ENCODE peak calls at places on chromosomes 5 and 9, in nine cellular contexts. One of them, this sample, is unnamed.

GRCh38 chr5:161975350-161975749 is 92.2 kb upstream of the GABRG2 start:
- DNase-seq in naive thymus-derived CD4-positive, alpha-beta T cell: no peak
- DNase-seq in A673: no peak
- DNase-seq in CD8-positive, alpha-beta memory T cell: no peak
- DNase-seq in effector memory CD4-positive, alpha-beta T cell: no peak
- DNase-seq in IMR-90: no peak
- DNase-seq in sigmoid colon: no peak
- DNase-seq in transverse colon: no peak
- DNase-seq in vagina: no peak
- DNase-seq in this sample: no peak

GRCh38 chr9:98701576-98701975 is 7.2 kb downstream of the GABBR2 start:
- DNase-seq in naive thymus-derived CD4-positive, alpha-beta T cell: no peak
- DNase-seq in A673: no peak
- DNase-seq in CD8-positive, alpha-beta memory T cell: no peak
- DNase-seq in effector memory CD4-positive, alpha-beta T cell: no peak
- DNase-seq in IMR-90: no peak
- DNase-seq in sigmoid colon: no peak
- DNase-seq in transverse colon: no peak
- DNase-seq in vagina: no peak
- DNase-seq in this sample: no peak

GRCh38 chr5:169770109-169770508 is 133.0 kb downstream of the DOCK2 start:
- DNase-seq in naive thymus-derived CD4-positive, alpha-beta T cell: no peak
- DNase-seq in A673: no peak
- DNase-seq in CD8-positive, alpha-beta memory T cell: no peak
- DNase-seq in effector memory CD4-positive, alpha-beta T cell: no peak
- DNase-seq in IMR-90: no peak
- DNase-seq in sigmoid colon: no peak
- DNase-seq in transverse colon: no peak
- DNase-seq in vagina: no peak
- DNase-seq in this sample: no peak

GRCh38 chr9:32434892-32435291 is 50.4 kb downstream of the ACO1 start:
- DNase-seq in naive thymus-derived CD4-positive, alpha-beta T cell: no peak
- DNase-seq in A673: no peak
- DNase-seq in CD8-positive, alpha-beta memory T cell: no peak
- DNase-seq in effector memory CD4-positive, alpha-beta T cell: no peak
- DNase-seq in IMR-90: peak; percentile 59
- DNase-seq in sigmoid colon: no peak
- DNase-seq in transverse colon: no peak
- DNase-seq in vagina: no peak
- DNase-seq in this sample: no peak

GRCh38 chr5:178113141-178113787 is at the start of gene N4BP3:
- DNase-seq in naive thymus-derived CD4-positive, alpha-beta T cell: peak; percentile 56
- DNase-seq in A673: peak; percentile 72
- DNase-seq in CD8-positive, alpha-beta memory T cell: peak; percentile 74
- DNase-seq in effector memory CD4-positive, alpha-beta T cell: peak; percentile 81
- DNase-seq in IMR-90: peak; percentile 44
- DNase-seq in sigmoid colon: no peak
- DNase-seq in transverse colon: peak; percentile 79
- DNase-seq in vagina: no peak
- DNase-seq in this sample: no peak

GRCh38 chr9:5551771-5552170 is 41.4 kb downstream of the PDCD1LG2 start:
- DNase-seq in naive thymus-derived CD4-positive, alpha-beta T cell: no peak
- DNase-seq in A673: no peak
- DNase-seq in CD8-positive, alpha-beta memory T cell: no peak
- DNase-seq in effector memory CD4-positive, alpha-beta T cell: no peak
- DNase-seq in IMR-90: peak; percentile 11
- DNase-seq in sigmoid colon: no peak
- DNase-seq in transverse colon: no peak
- DNase-seq in vagina: no peak
- DNase-seq in this sample: no peak

GRCh38 chr5:175464414-175465233 is 13.7 kb upstream of the SFXN1 start:
- DNase-seq in naive thymus-derived CD4-positive, alpha-beta T cell: peak; percentile 45
- DNase-seq in A673: peak; percentile 52
- DNase-seq in CD8-positive, alpha-beta memory T cell: peak; percentile 16
- DNase-seq in effector memory CD4-positive, alpha-beta T cell: no peak
- DNase-seq in IMR-90: peak; percentile 36
- DNase-seq in sigmoid colon: no peak
- DNase-seq in transverse colon: peak; percentile 59
- DNase-seq in vagina: no peak
- DNase-seq in this sample: no peak

GRCh38 chr9:91549177-91549576 is 125.5 kb upstream of the NFIL3 start:
- DNase-seq in naive thymus-derived CD4-positive, alpha-beta T cell: no peak
- DNase-seq in A673: no peak
- DNase-seq in CD8-positive, alpha-beta memory T cell: no peak
- DNase-seq in effector memory CD4-positive, alpha-beta T cell: no peak
- DNase-seq in IMR-90: no peak
- DNase-seq in sigmoid colon: no peak
- DNase-seq in transverse colon: no peak
- DNase-seq in vagina: no peak
- DNase-seq in this sample: no peak

GRCh38 chr9:33852216-33852826 is 35.4 kb downstream of the UBE2R2 start:
- DNase-seq in naive thymus-derived CD4-positive, alpha-beta T cell: peak; percentile 48
- DNase-seq in A673: peak; percentile 38
- DNase-seq in CD8-positive, alpha-beta memory T cell: peak; percentile 43
- DNase-seq in effector memory CD4-positive, alpha-beta T cell: peak; percentile 25
- DNase-seq in IMR-90: peak; percentile 27
- DNase-seq in sigmoid colon: peak; percentile 73
- DNase-seq in transverse colon: peak; percentile 81
- DNase-seq in vagina: no peak
- DNase-seq in this sample: peak; percentile 76

GRCh38 chr9:20591223-20591622 is 31.1 kb downstream of the MLLT3 start:
- DNase-seq in naive thymus-derived CD4-positive, alpha-beta T cell: no peak
- DNase-seq in A673: no peak
- DNase-seq in CD8-positive, alpha-beta memory T cell: no peak
- DNase-seq in effector memory CD4-positive, alpha-beta T cell: no peak
- DNase-seq in IMR-90: peak; percentile 69
- DNase-seq in sigmoid colon: no peak
- DNase-seq in transverse colon: no peak
- DNase-seq in vagina: no peak
- DNase-seq in this sample: no peak

GRCh38 chr9:9949368-9949767 is 663.4 kb downstream of the PTPRD start:
- DNase-seq in naive thymus-derived CD4-positive, alpha-beta T cell: no peak
- DNase-seq in A673: no peak
- DNase-seq in CD8-positive, alpha-beta memory T cell: no peak
- DNase-seq in effector memory CD4-positive, alpha-beta T cell: no peak
- DNase-seq in IMR-90: no peak
- DNase-seq in sigmoid colon: no peak
- DNase-seq in transverse colon: no peak
- DNase-seq in vagina: no peak
- DNase-seq in this sample: no peak

GRCh38 chr5:143074414-143074996 is 304.3 kb downstream of the ARHGAP26 start:
- DNase-seq in naive thymus-derived CD4-positive, alpha-beta T cell: no peak
- DNase-seq in A673: no peak
- DNase-seq in CD8-positive, alpha-beta memory T cell: no peak
- DNase-seq in effector memory CD4-positive, alpha-beta T cell: no peak
- DNase-seq in IMR-90: peak; percentile 73
- DNase-seq in sigmoid colon: no peak
- DNase-seq in transverse colon: no peak
- DNase-seq in vagina: no peak
- DNase-seq in this sample: no peak

GRCh38 chr5:13783731-13784130 is 160.8 kb downstream of the DNAH5 start:
- DNase-seq in naive thymus-derived CD4-positive, alpha-beta T cell: no peak
- DNase-seq in A673: no peak
- DNase-seq in CD8-positive, alpha-beta memory T cell: no peak
- DNase-seq in effector memory CD4-positive, alpha-beta T cell: no peak
- DNase-seq in IMR-90: no peak
- DNase-seq in sigmoid colon: no peak
- DNase-seq in transverse colon: no peak
- DNase-seq in vagina: no peak
- DNase-seq in this sample: no peak

GRCh38 chr9:95788011-95788410 is 87.5 kb upstream of the ERCC6L2 start:
- DNase-seq in naive thymus-derived CD4-positive, alpha-beta T cell: no peak
- DNase-seq in A673: no peak
- DNase-seq in CD8-positive, alpha-beta memory T cell: no peak
- DNase-seq in effector memory CD4-positive, alpha-beta T cell: no peak
- DNase-seq in IMR-90: no peak
- DNase-seq in sigmoid colon: no peak
- DNase-seq in transverse colon: no peak
- DNase-seq in vagina: no peak
- DNase-seq in this sample: no peak

GRCh38 chr5:138544171-138545134 is 1.4 kb upstream of the ETF1 start:
- DNase-seq in naive thymus-derived CD4-positive, alpha-beta T cell: no peak
- DNase-seq in A673: no peak
- DNase-seq in CD8-positive, alpha-beta memory T cell: no peak
- DNase-seq in effector memory CD4-positive, alpha-beta T cell: no peak
- DNase-seq in IMR-90: peak; percentile 47
- DNase-seq in sigmoid colon: peak; percentile 75
- DNase-seq in transverse colon: peak; percentile 20
- DNase-seq in vagina: no peak
- DNase-seq in this sample: no peak

GRCh38 chr9:85425153-85425611 is 316.6 kb downstream of the AGTPBP1 start:
- DNase-seq in naive thymus-derived CD4-positive, alpha-beta T cell: no peak
- DNase-seq in A673: peak; percentile 79
- DNase-seq in CD8-positive, alpha-beta memory T cell: no peak
- DNase-seq in effector memory CD4-positive, alpha-beta T cell: no peak
- DNase-seq in IMR-90: no peak
- DNase-seq in sigmoid colon: no peak
- DNase-seq in transverse colon: peak; percentile 55
- DNase-seq in vagina: no peak
- DNase-seq in this sample: peak; percentile 43

GRCh38 chr9:109383356-109383755 is 62.5 kb upstream of the EPB41L4B start:
- DNase-seq in naive thymus-derived CD4-positive, alpha-beta T cell: no peak
- DNase-seq in A673: no peak
- DNase-seq in CD8-positive, alpha-beta memory T cell: no peak
- DNase-seq in effector memory CD4-positive, alpha-beta T cell: no peak
- DNase-seq in IMR-90: no peak
- DNase-seq in sigmoid colon: no peak
- DNase-seq in transverse colon: no peak
- DNase-seq in vagina: no peak
- DNase-seq in this sample: no peak

GRCh38 chr5:151155149-151155776 is 2.3 kb downstream of the ANXA6 start:
- DNase-seq in naive thymus-derived CD4-positive, alpha-beta T cell: peak; percentile 69
- DNase-seq in A673: peak; percentile 9
- DNase-seq in CD8-positive, alpha-beta memory T cell: peak; percentile 56
- DNase-seq in effector memory CD4-positive, alpha-beta T cell: peak; percentile 47
- DNase-seq in IMR-90: peak; percentile 27
- DNase-seq in sigmoid colon: no peak
- DNase-seq in transverse colon: peak; percentile 55
- DNase-seq in vagina: no peak
- DNase-seq in this sample: no peak

GRCh38 chr5:153135416-153135815 is 355.1 kb upstream of the GRIA1 start:
- DNase-seq in naive thymus-derived CD4-positive, alpha-beta T cell: no peak
- DNase-seq in A673: no peak
- DNase-seq in CD8-positive, alpha-beta memory T cell: no peak
- DNase-seq in effector memory CD4-positive, alpha-beta T cell: no peak
- DNase-seq in IMR-90: no peak
- DNase-seq in sigmoid colon: no peak
- DNase-seq in transverse colon: no peak
- DNase-seq in vagina: no peak
- DNase-seq in this sample: no peak
- H3K27ac ChIP-seq in naive thymus-derived CD4-positive, alpha-beta T cell: no peak overlapping the region
- H3K27ac ChIP-seq in A673: no peak overlapping the region
- H3K27ac ChIP-seq in CD8-positive, alpha-beta memory T cell: no peak overlapping the region
- H3K27ac ChIP-seq in effector memory CD4-positive, alpha-beta T cell: no peak overlapping the region
- H3K27ac ChIP-seq in IMR-90: no peak overlapping the region
- H3K27ac ChIP-seq in sigmoid colon: no peak overlapping the region
- H3K27ac ChIP-seq in transverse colon: no peak overlapping the region
- H3K27ac ChIP-seq in vagina: no peak overlapping the region
- H3K27ac ChIP-seq in this sample: no peak overlapping the region

DNA sequence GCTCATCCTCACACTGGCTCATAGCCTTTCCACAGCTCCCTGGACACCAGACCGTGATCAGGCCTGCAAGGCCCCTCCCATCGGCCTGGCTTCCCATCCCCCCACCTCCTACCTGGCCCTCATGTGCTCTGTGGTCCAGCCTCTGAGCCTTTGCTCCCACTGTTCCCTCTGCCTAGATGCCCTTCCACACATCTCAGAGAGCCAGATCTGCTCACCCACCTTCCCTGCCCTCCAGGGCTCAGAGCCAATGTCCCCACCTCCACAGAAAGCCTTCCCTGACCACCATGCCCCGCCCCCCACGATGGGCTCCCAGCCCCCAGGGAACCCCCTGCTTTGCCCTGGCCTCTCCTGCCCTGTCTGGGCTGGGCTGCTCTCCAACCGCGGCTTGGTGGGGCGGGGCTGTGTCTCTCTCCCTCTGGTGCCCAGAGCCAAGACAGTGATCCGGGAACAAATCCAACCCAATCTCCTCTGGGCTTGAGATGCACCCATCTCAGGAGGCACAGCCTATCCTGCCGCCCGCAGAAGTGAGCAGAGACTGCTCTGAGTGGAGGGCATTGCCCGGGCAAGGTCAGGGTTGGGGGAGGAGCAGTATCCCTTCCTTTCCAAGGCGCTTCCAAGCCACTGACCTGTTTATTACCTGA is 1.6 kb downstream of the NINJ1 start:
- DNase-seq in naive thymus-derived CD4-positive, alpha-beta T cell: no peak
- DNase-seq in A673: no peak
- DNase-seq in CD8-positive, alpha-beta memory T cell: no peak
- DNase-seq in effector memory CD4-positive, alpha-beta T cell: no peak
- DNase-seq in IMR-90: no peak
- DNase-seq in sigmoid colon: peak; percentile 96
- DNase-seq in transverse colon: peak; percentile 79
- DNase-seq in vagina: no peak
- DNase-seq in this sample: no peak
- H3K27ac ChIP-seq in naive thymus-derived CD4-positive, alpha-beta T cell: peak overlapping the region; percentile 99
- H3K27ac ChIP-seq in A673: no peak overlapping the region
- H3K27ac ChIP-seq in CD8-positive, alpha-beta memory T cell: no peak overlapping the region
- H3K27ac ChIP-seq in effector memory CD4-positive, alpha-beta T cell: peak overlapping the region; percentile 98
- H3K27ac ChIP-seq in IMR-90: peak overlapping the region; percentile 84
- H3K27ac ChIP-seq in sigmoid colon: peak overlapping the region; percentile 99
- H3K27ac ChIP-seq in transverse colon: peak overlapping the region; percentile 97
- H3K27ac ChIP-seq in vagina: peak overlapping the region; percentile 99
- H3K27ac ChIP-seq in this sample: peak overlapping the region; percentile 93

DNA sequence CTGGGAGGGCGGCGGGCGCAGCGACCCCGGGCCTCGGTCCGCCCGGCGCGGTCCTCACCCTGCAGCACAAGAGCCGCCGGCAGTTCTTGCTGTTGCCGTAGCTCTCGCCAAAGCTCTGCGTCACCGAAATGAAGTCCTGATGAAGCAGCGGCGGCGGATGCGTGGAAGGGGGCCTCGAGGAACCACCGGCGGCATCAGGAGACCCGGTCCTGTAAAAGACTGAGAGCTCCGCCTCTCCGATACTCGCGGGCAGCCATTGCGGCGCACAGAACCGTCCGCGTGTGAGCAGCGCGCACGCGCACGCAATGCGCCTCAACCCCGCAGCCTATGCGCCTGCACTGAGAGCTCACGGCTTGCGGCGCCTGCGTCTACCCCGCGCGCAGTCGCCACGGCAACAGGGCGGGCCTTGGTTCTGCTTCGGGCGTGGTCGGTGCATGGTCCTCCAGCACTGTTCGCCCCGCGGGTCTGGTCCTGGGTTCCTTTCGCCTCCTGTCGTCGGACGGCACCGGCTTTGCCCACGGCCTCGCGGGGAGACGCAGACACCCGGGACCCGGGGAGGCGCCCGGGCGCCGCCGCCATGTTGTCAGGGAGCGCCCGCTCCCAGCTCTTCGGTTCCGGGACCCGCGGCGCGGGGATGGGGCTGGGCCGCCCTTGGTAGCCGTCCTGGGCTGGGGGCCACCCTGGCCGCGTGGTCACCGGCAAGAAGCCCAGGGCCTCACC is 9.3 kb upstream of the GRIN1 start:
- DNase-seq in naive thymus-derived CD4-positive, alpha-beta T cell: peak; percentile 90
- DNase-seq in A673: peak; percentile 96
- DNase-seq in CD8-positive, alpha-beta memory T cell: peak; percentile 84
- DNase-seq in effector memory CD4-positive, alpha-beta T cell: peak; percentile 75
- DNase-seq in IMR-90: peak; percentile 91
- DNase-seq in sigmoid colon: peak; percentile 91
- DNase-seq in transverse colon: peak; percentile 91
- DNase-seq in vagina: no peak
- DNase-seq in this sample: peak; percentile 63
- H3K27ac ChIP-seq in naive thymus-derived CD4-positive, alpha-beta T cell: peak overlapping the region; percentile 85
- H3K27ac ChIP-seq in A673: peak overlapping the region; percentile 76
- H3K27ac ChIP-seq in CD8-positive, alpha-beta memory T cell: peak overlapping the region; percentile 81
- H3K27ac ChIP-seq in effector memory CD4-positive, alpha-beta T cell: peak overlapping the region; percentile 77
- H3K27ac ChIP-seq in IMR-90: peak overlapping the region; percentile 74
- H3K27ac ChIP-seq in sigmoid colon: peak overlapping the region; percentile 79
- H3K27ac ChIP-seq in transverse colon: peak overlapping the region; percentile 71
- H3K27ac ChIP-seq in vagina: peak overlapping the region; percentile 36
- H3K27ac ChIP-seq in this sample: no peak overlapping the region

GRCh38 chr9:131629827-131630205 is 84.5 kb downstream of the PRRT1B start:
- DNase-seq in naive thymus-derived CD4-positive, alpha-beta T cell: no peak
- DNase-seq in A673: no peak
- DNase-seq in CD8-positive, alpha-beta memory T cell: no peak
- DNase-seq in effector memory CD4-positive, alpha-beta T cell: no peak
- DNase-seq in IMR-90: no peak
- DNase-seq in sigmoid colon: no peak
- DNase-seq in transverse colon: no peak
- DNase-seq in vagina: no peak
- DNase-seq in this sample: no peak
- H3K27ac ChIP-seq in naive thymus-derived CD4-positive, alpha-beta T cell: no peak overlapping the region
- H3K27ac ChIP-seq in A673: no peak overlapping the region
- H3K27ac ChIP-seq in CD8-positive, alpha-beta memory T cell: no peak overlapping the region
- H3K27ac ChIP-seq in effector memory CD4-positive, alpha-beta T cell: peak overlapping the region; percentile 21
- H3K27ac ChIP-seq in IMR-90: no peak overlapping the region
- H3K27ac ChIP-seq in sigmoid colon: no peak overlapping the region
- H3K27ac ChIP-seq in transverse colon: peak overlapping the region; percentile 88
- H3K27ac ChIP-seq in vagina: no peak overlapping the region
- H3K27ac ChIP-seq in this sample: no peak overlapping the region

This sample was measured in caudate nucleus.